ENCODE peak calls at places on chromosomes 1 and 21, in four cellular contexts. U is lower lobe of right lung, E is A673, P is astrocyte. J is an unnamed sample.

GRCh38 chr1:220457982-220458381 is 70.0 kb upstream of the MARK1 start:
- DNase-seq in P (no peak), E (no peak), U (no peak), J (no peak)

GRCh38 chr21:37365657-37366487 is 701 bp upstream of the DYRK1A start:
- DNase-seq in P (peak), E (no peak), U (peak), J (no peak)

GRCh38 chr1:231401478-231401877 is 20.6 kb downstream of the EGLN1 start:
- DNase-seq in U (no peak), E (no peak), P (no peak), J (no peak)

GRCh38 chr1:10152709-10153284 is 57.6 kb upstream of the KIF1B start:
- DNase-seq in E (peak), P (peak), U (no peak), J (no peak)

GRCh38 chr21:26041441-26042180 is 129.0 kb downstream of the APP start:
- DNase-seq in E (peak), U (no peak), P (peak), J (no peak)

GRCh38 chr1:161182214-161182613 is 4.9 kb upstream of the B4GALT3 start:
- DNase-seq in P (peak), E (no peak), U (no peak), J (no peak)

GRCh38 chr1:162023181-162023546 is 505 bp downstream of the OLFML2B start:
- DNase-seq in P (no peak), E (no peak), U (no peak), J (no peak)

GRCh38 chr1:236877661-236878060 is 82.6 kb downstream of the MTR start:
- DNase-seq in P (no peak), U (no peak), E (no peak), J (no peak)

GRCh38 chr21:33133912-33134311 is 64.0 kb downstream of the OLIG1 start:
- DNase-seq in E (no peak), P (no peak), U (no peak), J (no peak)

GRCh38 chr1:45722809-45723208 is 27.6 kb downstream of the IPP start:
- DNase-seq in P (peak), E (no peak), U (no peak), J (no peak)

GRCh38 chr1:179077396-179077795 is 4.5 kb upstream of the TOR3A start:
- DNase-seq in U (no peak), E (no peak), P (peak), J (no peak)

GRCh38 chr1:226664413-226665101 is 74.5 kb downstream of the ITPKB start:
- DNase-seq in E (no peak), P (peak), U (peak), J (no peak)

GRCh38 chr1:161227196-161227871 is 1.5 kb downstream of the TOMM40L start:
- DNase-seq in E (peak), P (peak), U (peak), J (peak)

GRCh38 chr1:111620412-111620971 is 903 bp downstream of the RAP1A start:
- DNase-seq in E (peak), P (no peak), U (no peak), J (no peak)

GRCh38 chr1:224647449-224647848 is 31.3 kb downstream of the CNIH3 start:
- DNase-seq in P (no peak), E (no peak), U (no peak), J (no peak)

GRCh38 chr1:1893997-1894353 is 3.1 kb upstream of the GNB1 start:
- DNase-seq in P (no peak), U (no peak), E (no peak), J (no peak)

GRCh38 chr1:1894354-1895049 is 3.6 kb upstream of the GNB1 start:
- DNase-seq in U (no peak), P (no peak), E (peak), J (no peak)

GRCh38 chr1:1895456-1896333 is 4.8 kb upstream of the GNB1 start:
- DNase-seq in U (no peak), P (no peak), E (no peak), J (no peak)

GRCh38 chr1:1893291-1893985 is 2.6 kb upstream of the GNB1 start:
- DNase-seq in U (no peak), E (no peak), P (no peak), J (no peak)

DNA sequence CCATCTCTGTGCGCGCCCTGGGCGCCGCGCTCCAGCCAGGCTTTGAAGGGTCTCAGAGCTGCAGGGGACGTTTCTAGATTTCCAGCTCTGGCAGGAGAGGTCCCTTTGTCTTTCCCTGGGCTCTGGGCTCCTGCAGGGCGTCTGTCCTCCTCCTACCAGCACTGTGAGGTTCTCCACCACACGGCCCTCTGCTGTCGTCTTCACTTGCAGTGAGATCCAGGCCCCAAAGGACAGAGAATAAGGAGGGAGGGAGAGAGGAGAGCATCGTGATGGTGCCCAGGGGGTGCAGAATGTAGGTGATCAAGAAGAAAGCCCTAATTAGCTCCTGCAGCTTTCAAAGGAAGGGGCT is 4.1 kb upstream of the GNB1 start:
- DNase-seq in E (no peak), P (no peak), U (no peak), J (no peak)
- H3K27ac ChIP-seq in E (peak), P (no peak), U (no peak), J (no peak)

GRCh38 chr1:181483561-181484291 is 409 bp downstream of the CACNA1E start:
- DNase-seq in E (no peak), U (no peak), P (no peak), J (no peak)

GRCh38 chr1:181486098-181486420 is 2.7 kb downstream of the CACNA1E start:
- DNase-seq in E (no peak), U (no peak), P (no peak), J (no peak)

GRCh38 chr1:181482521-181483083 is 715 bp upstream of the CACNA1E start:
- DNase-seq in U (peak), E (peak), P (no peak), J (no peak)

GRCh38 chr1:181483084-181483559 is at the start of gene CACNA1E:
- DNase-seq in P (no peak), E (no peak), U (no peak), J (no peak)

GRCh38 chr1:181485276-181486097 is 2.2 kb downstream of the CACNA1E start:
- DNase-seq in U (peak), E (peak), P (no peak), J (no peak)
- H3K4me3 ChIP-seq in U (no peak), E (no peak), P (no peak), J (no peak)

GRCh38 chr21:29152936-29153335 is 22.5 kb downstream of the MAP3K7CL start:
- DNase-seq in E (no peak), P (peak), U (no peak), J (no peak)
- H3K27ac ChIP-seq in E (peak), P (no peak), U (no peak), J (no peak)

GRCh38 chr1:59062743-59063142 is 234.2 kb upstream of the FGGY start:
- DNase-seq in E (no peak), P (peak), U (no peak), J (no peak)

GRCh38 chr1:59064592-59064991 is 232.3 kb upstream of the FGGY start:
- DNase-seq in E (no peak), P (no peak), U (no peak), J (no peak)

GRCh38 chr1:59066231-59066630 is 230.7 kb upstream of the FGGY start:
- DNase-seq in U (no peak), E (no peak), P (no peak), J (no peak)

GRCh38 chr1:59061876-59062275 is 235.0 kb upstream of the FGGY start:
- DNase-seq in P (peak), E (peak), U (peak), J (no peak)

DNA sequence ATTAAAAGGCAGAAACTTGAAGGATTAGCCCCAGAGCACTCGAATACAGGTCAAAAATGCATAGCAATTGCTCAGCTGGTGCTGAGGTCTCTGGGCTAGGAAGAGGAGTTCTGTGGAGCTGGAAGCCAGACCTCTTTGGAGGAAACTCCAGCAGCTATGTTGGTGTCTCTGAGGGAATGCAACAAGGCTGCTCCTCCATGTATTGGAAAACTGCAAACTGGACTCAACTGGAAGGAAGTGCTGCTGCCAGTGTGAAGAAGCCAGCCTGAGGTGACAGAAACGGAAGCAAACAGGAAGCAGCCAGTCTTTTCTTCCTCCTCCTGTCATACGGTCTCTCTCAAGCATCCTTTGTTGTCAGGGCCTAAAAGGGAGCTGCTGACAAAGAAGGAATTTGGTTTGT is 233.4 kb upstream of the FGGY start:
- DNase-seq in U (no peak), P (no peak), E (peak), J (no peak)
- H3K4me3 ChIP-seq in U (no peak), P (no peak), E (no peak), J (no peak)

GRCh38 chr1:65297686-65298085 is 11.7 kb upstream of the DNAJC6 start:
- DNase-seq in U (no peak), E (no peak), P (no peak), J (no peak)
- H3K27ac ChIP-seq in U (no peak), E (no peak), P (no peak), J (no peak)

GRCh38 chr1:113380075-113380474 is 10.2 kb upstream of the MAGI3 start:
- DNase-seq in U (no peak), E (no peak), P (no peak), J (no peak)
- H3K4me3 ChIP-seq in U (no peak), E (no peak), P (no peak), J (no peak)

DNA sequence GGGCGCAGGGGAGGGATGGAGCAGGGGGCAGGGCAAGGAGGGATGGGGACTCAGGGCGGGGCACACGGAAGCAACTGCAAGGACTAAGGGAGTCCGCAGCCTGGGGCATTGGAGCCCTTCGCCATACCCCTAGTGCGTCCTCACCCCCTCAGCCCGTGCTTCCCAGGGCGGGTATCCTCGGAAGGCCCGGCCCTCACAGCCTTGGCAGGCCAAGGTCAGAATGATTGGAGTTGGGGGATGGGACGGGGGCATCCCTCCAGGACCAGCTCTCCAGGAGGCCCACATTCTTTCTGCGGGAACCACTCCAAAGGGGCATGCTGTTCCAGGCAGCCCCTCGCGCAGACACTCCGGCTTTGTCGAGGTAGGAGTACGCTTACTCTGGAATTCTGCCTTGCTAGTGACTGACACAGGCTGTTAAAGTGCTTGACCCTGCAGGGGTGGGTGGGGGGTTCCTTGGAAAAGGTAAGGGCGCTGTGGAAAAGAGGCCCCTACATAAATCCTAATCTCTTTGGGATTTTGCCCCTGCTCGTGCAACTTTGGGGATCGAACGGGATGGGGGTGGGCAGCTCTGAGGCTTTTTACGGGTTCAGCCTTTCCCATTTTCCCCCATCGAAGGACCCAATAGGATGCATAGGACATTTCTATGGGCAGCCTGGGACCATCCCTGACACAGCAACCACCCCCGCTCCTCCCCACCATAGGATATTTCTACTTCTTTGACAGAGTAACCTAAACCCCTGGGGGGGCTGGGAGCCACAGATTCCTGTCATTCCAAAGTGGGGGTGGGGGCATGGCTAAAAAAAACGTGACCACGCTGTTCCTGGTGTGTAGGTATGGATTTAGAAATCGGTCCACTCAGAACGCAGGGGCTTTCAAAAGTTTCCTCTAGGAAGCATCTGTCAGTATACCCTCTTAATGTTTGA is 744 bp upstream of the TRIM11 start:
- DNase-seq in E (no peak), P (no peak), U (no peak), J (no peak)
- H3K27ac ChIP-seq in E (peak), P (no peak), U (peak), J (no peak)

DNA sequence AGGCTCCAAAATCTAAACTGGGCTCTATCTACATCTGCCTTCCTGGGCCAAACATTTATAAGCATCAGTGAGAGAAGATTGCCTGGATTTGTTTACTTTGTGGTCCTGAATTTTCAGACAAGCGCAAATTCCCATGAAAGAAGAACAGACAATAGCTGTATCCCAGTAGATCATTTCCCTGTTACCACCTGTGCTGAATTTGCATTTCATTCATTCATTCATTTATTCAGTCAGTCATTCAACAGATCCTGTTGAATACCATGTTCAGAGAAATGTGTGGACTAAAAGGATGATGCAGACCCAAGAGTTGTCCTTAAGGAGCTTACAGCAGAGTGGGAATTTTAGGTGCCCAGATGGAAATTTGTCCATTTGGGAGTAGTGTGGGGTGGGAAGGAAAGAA is 2.2 kb downstream of the PGM1 start:
- DNase-seq in P (no peak), E (no peak), U (no peak), J (no peak)
- H3K4me3 ChIP-seq in P (no peak), E (no peak), U (no peak), J (no peak)

GRCh38 chr1:53250325-53250724 is 12.0 kb upstream of the MAGOH start:
- DNase-seq in E (no peak), U (no peak), P (no peak), J (no peak)

GRCh38 chr1:53242381-53242780 is 4.1 kb upstream of the MAGOH start:
- DNase-seq in E (no peak), P (no peak), U (no peak), J (no peak)

GRCh38 chr1:53244126-53244525 is 5.8 kb upstream of the MAGOH start:
- DNase-seq in U (no peak), E (no peak), P (no peak), J (no peak)

GRCh38 chr1:53249706-53250105 is 11.4 kb upstream of the MAGOH start:
- DNase-seq in P (no peak), E (no peak), U (no peak), J (no peak)

GRCh38 chr1:53246261-53247134 is 8.2 kb upstream of the MAGOH start:
- DNase-seq in U (no peak), E (no peak), P (peak), J (no peak)
- H3K27ac ChIP-seq in U (no peak), E (no peak), P (peak), J (no peak)

J was measured in SK-N-MC.